ENCODE peak calls at places on chromosomes 16 and 17, in ten cellular contexts. J, D, K, M, Y, E, Q, I, R and X are unnamed samples.

GRCh38 chr17:63531022-63531965 is 8.1 kb downstream of the KCNH6 start:
- DNase-seq in D (no peak), R (no peak), J (no peak), E (no peak), Q (no peak), I (no peak), M (no peak), K (no peak), Y (no peak), X (no peak)

GRCh38 chr17:1785925-1786324 is 24.1 kb downstream of the SERPINF1 start:
- DNase-seq in M (no peak), I (peak), D (no peak), Q (peak), Y (no peak), J (no peak), R (peak), E (no peak), K (no peak), X (no peak)

GRCh38 chr17:64723781-64724180 is 61.7 kb upstream of the SMURF2 start:
- DNase-seq in J (peak), D (no peak), R (no peak), Q (no peak), K (no peak), Y (no peak), E (no peak), I (no peak), M (no peak), X (no peak)

GRCh38 chr17:5381542-5381941 is 37.9 kb downstream of the NUP88 start:
- DNase-seq in Y (no peak), M (no peak), Q (peak), K (no peak), J (peak), D (no peak), I (no peak), R (no peak), E (no peak), X (no peak)

GRCh38 chr17:29572691-29573557 is 4.4 kb downstream of the TP53I13 start:
- DNase-seq in J (peak), D (peak), E (peak), R (peak), M (no peak), Y (peak), I (no peak), K (no peak), Q (peak), X (peak)

GRCh38 chr17:1179112-1179634 is 608 bp downstream of the ABR start:
- DNase-seq in D (no peak), Q (no peak), K (no peak), E (peak), R (no peak), M (no peak), Y (no peak), J (no peak), I (no peak), X (no peak)

GRCh38 chr17:49035470-49036269 is 38.5 kb downstream of the IGF2BP1 start:
- DNase-seq in D (peak), R (peak), K (peak), Y (peak), Q (peak), I (no peak), J (peak), E (peak), M (peak), X (peak)

GRCh38 chr17:50209472-50210248 is 8.2 kb upstream of the COL1A1 start:
- DNase-seq in K (no peak), Y (peak), R (peak), E (peak), D (no peak), M (peak), J (peak), Q (peak), I (peak), X (peak)

GRCh38 chr17:8606415-8606814 is 24.1 kb downstream of the MYH10 start:
- DNase-seq in Q (peak), Y (no peak), R (no peak), I (no peak), E (no peak), J (no peak), K (no peak), M (no peak), D (no peak), X (peak)

GRCh38 chr16:30096105-30096861 is at the start of gene YPEL3:
- DNase-seq in J (peak), D (peak), R (peak), Q (peak), E (peak), I (peak), K (peak), M (peak), Y (peak), X (peak)

GRCh38 chr17:40319651-40320550 is 10.9 kb downstream of the RARA start:
- DNase-seq in I (peak), Q (no peak), R (peak), E (peak), K (no peak), J (no peak), D (peak), Y (peak), M (no peak), X (peak)

GRCh38 chr16:79175286-79176057 is 425.1 kb downstream of the MAF start:
- DNase-seq in I (no peak), M (no peak), E (no peak), Q (no peak), J (no peak), Y (no peak), K (no peak), R (no peak), D (no peak), X (no peak)

GRCh38 chr17:20908373-20909273 is 134.2 kb downstream of the USP22 start:
- DNase-seq in K (peak), D (peak), M (peak), R (peak), I (peak), E (peak), Y (peak), J (peak), Q (peak), X (peak)

GRCh38 chr16:71542377-71542776 is 16.2 kb downstream of the CHST4 start:
- DNase-seq in M (no peak), E (peak), R (peak), J (peak), Y (peak), D (peak), I (peak), K (peak), Q (peak), X (peak)

GRCh38 chr17:12201294-12201693 is 180.6 kb downstream of the MAP2K4 start:
- DNase-seq in R (no peak), Q (no peak), Y (no peak), K (no peak), J (no peak), E (no peak), I (no peak), D (no peak), M (no peak), X (no peak)

GRCh38 chr17:67531291-67531690 is 154.2 kb downstream of the PITPNC1 start:
- DNase-seq in J (no peak), R (no peak), K (no peak), E (peak), Y (peak), I (no peak), D (no peak), M (no peak), Q (no peak), X (peak)

GRCh38 chr17:8807070-8807550 is 7.9 kb upstream of the MFSD6L start:
- DNase-seq in D (peak), J (no peak), I (no peak), E (no peak), M (no peak), R (no peak), Y (no peak), Q (no peak), K (no peak), X (no peak)

GRCh38 chr17:37818689-37819088 is 73.8 kb upstream of the HNF1B start:
- DNase-seq in J (peak), E (no peak), I (no peak), M (no peak), Q (no peak), D (no peak), K (peak), R (no peak), Y (peak), X (peak)

GRCh38 chr16:78437352-78437968 is 338.0 kb downstream of the WWOX start:
- DNase-seq in Y (peak), J (peak), K (peak), E (peak), M (no peak), I (no peak), D (peak), Q (peak), R (no peak), X (peak)

GRCh38 chr17:57727776-57728175 is 17.3 kb downstream of the CCDC182 start:
- DNase-seq in E (no peak), M (no peak), I (no peak), D (no peak), R (no peak), Y (no peak), J (no peak), Q (no peak), K (no peak), X (no peak)

GRCh38 chr16:4936181-4936990 is 562 bp downstream of the PPL start:
- DNase-seq in R (peak), I (peak), D (no peak), E (peak), Y (peak), Q (peak), K (peak), J (no peak), M (no peak), X (peak)

GRCh38 chr17:63529711-63530556 is 6.8 kb downstream of the KCNH6 start:
- DNase-seq in Y (no peak), Q (no peak), M (no peak), E (peak), J (no peak), K (no peak), R (no peak), D (no peak), I (no peak), X (no peak)

GRCh38 chr16:66905633-66906539 is 12.8 kb downstream of the CDH16 start:
- DNase-seq in E (peak), R (no peak), K (no peak), M (no peak), Q (no peak), D (no peak), J (no peak), I (no peak), Y (peak), X (peak)

GRCh38 chr16:27472091-27473020 is 70.4 kb downstream of the IL21R start:
- DNase-seq in R (no peak), K (no peak), Q (no peak), D (no peak), Y (no peak), I (no peak), M (no peak), J (no peak), E (no peak), X (no peak)

GRCh38 chr17:67891481-67892119 is 66.3 kb downstream of the BPTF start:
- DNase-seq in J (peak), R (no peak), E (peak), Y (peak), Q (peak), M (no peak), D (no peak), K (peak), I (no peak), X (no peak)

GRCh38 chr17:77836557-77837041 is 121.9 kb upstream of the TNRC6C start:
- DNase-seq in R (no peak), D (no peak), M (no peak), K (peak), I (peak), E (no peak), J (peak), Y (no peak), Q (peak), X (no peak)

GRCh38 chr16:89476379-89476778 is 14.0 kb downstream of the ANKRD11 start:
- DNase-seq in R (no peak), E (no peak), Y (no peak), J (no peak), K (no peak), D (no peak), I (no peak), Q (no peak), M (no peak), X (no peak)

GRCh38 chr16:81155769-81156168 is 59.6 kb upstream of the GCSH start:
- DNase-seq in E (no peak), M (no peak), J (no peak), I (no peak), K (no peak), Q (no peak), Y (no peak), R (no peak), D (no peak), X (no peak)

GRCh38 chr16:17360810-17361209 is 110.0 kb downstream of the XYLT1 start:
- DNase-seq in D (peak), Y (no peak), E (no peak), I (no peak), Q (no peak), K (no peak), R (no peak), J (no peak), M (no peak), X (no peak)

GRCh38 chr16:63806794-63807506 is 1314.9 kb downstream of the CDH11 start:
- DNase-seq in Y (no peak), Q (no peak), I (no peak), E (no peak), J (no peak), R (no peak), M (no peak), K (no peak), D (no peak), X (no peak)

GRCh38 chr17:50986989-50987660 is 121.0 kb upstream of the TOB1 start:
- DNase-seq in K (no peak), Q (peak), D (no peak), I (no peak), Y (no peak), M (no peak), R (no peak), E (no peak), J (peak), X (no peak)

GRCh38 chr17:73400915-73401545 is 89.2 kb upstream of the CDC42EP4 start:
- DNase-seq in Q (no peak), J (no peak), Y (no peak), M (no peak), I (no peak), E (no peak), D (no peak), K (no peak), R (no peak), X (no peak)

GRCh38 chr17:66312912-66313311 is 10.5 kb downstream of the PRKCA start:
- DNase-seq in R (no peak), E (no peak), J (no peak), D (no peak), K (peak), Y (no peak), I (no peak), Q (no peak), M (no peak), X (no peak)

GRCh38 chr17:74584714-74585113 is 7.4 kb downstream of the CD300LD start:
- DNase-seq in K (no peak), R (no peak), M (no peak), D (no peak), I (no peak), Q (no peak), E (no peak), J (no peak), Y (no peak), X (no peak)

GRCh38 chr16:6427621-6428020 is 905.0 kb upstream of the RBFOX1 start:
- DNase-seq in E (no peak), R (no peak), D (no peak), I (no peak), Q (no peak), M (no peak), K (no peak), J (no peak), Y (no peak), X (no peak)
- H3K4me3 ChIP-seq in E (no peak), R (no peak), D (no peak), I (no peak), Q (no peak), M (no peak), K (no peak), J (no peak), Y (no peak), X (no peak)

GRCh38 chr16:70253291-70254094 is 1.8 kb upstream of the EXOSC6 start:
- DNase-seq in Q (peak), I (no peak), J (peak), D (peak), E (peak), R (no peak), Y (peak), M (peak), K (peak), X (peak)
- TF ChIP-seq CTCF in Q (peak), I (peak), J (peak), D (peak), E (peak), R (peak), Y (peak), M (peak), K (peak), X (peak)

GRCh38 chr17:10102817-10103216 is 95.6 kb downstream of the GAS7 start:
- DNase-seq in Q (no peak), D (no peak), E (no peak), Y (no peak), K (no peak), R (no peak), M (no peak), I (no peak), J (no peak), X (no peak)
- H3K27ac ChIP-seq in Q (no peak), D (no peak), E (no peak), Y (no peak), K (no peak), R (no peak), M (no peak), I (no peak), J (no peak), X (no peak)

DNA sequence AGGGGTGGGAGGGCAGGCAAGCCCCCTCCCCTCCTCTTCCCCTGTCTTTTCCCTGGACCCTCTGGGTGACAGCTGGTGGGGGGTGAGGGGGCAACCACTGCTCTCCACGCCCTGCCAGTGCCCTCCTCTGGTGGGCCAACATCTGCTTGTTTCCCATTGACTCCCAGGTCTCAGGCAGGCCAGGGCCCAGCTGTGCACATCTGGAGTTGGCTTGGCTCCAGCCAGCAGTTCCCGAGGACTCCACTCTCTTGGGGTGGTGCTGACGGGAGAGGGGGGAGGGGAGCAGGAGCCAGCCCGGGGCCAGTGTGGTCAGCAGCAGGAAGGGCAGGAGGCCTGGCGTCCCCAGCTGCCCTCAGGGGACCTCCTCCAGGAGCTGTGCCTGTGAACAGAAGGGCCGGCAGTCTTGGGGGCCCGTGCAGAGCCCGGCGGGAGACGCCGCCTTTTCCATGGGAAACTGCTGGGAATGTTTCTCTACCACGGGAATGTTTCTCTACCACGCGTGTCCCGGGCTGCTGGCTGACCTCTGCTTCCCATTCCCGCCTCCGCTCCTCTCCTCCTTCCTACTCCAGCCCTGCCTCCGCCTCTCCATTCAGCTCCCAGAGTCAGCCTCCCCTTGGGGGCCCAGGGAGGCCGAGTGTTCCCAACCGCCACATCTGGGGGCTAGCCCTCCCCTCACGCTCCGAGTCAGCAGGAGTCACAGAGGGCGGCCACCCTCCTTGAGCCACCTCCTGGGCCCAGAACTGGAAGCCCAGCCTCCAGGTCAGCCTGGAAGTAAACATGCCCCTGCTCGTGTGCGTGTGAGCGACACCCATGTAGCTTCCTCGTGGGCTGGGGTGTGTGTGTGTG is 7.6 kb downstream of the CYGB start:
- DNase-seq in K (no peak), D (no peak), I (peak), Y (peak), E (peak), M (peak), J (peak), Q (peak), R (peak), X (peak)
- H3K4me3 ChIP-seq in K (no peak), D (no peak), I (peak), Y (no peak), E (no peak), M (no peak), J (no peak), Q (no peak), R (peak), X (no peak)